ENCODE peak calls at places on chromosomes 5 and 9, in five cellular contexts. One of them, this sample, is unnamed.

GRCh38 chr5:96384353-96384752 is 48.7 kb downstream of the PCSK1 start:
- DNase-seq in neural progenitor cell: no peak
- DNase-seq in GM12878: no peak
- DNase-seq in RWPE1: peak; percentile 92
- DNase-seq in HFF-Myc: peak; percentile 21
- DNase-seq in this sample: no peak

GRCh38 chr5:33105521-33105941 is 335.2 kb upstream of the TARS1 start:
- DNase-seq in RWPE1: peak; percentile 13
- DNase-seq in neural progenitor cell: no peak
- DNase-seq in HFF-Myc: peak; percentile 59
- DNase-seq in GM12878: no peak
- DNase-seq in this sample: no peak

GRCh38 chr5:10227396-10227795 is 22.3 kb downstream of the ATPSCKMT start:
- DNase-seq in neural progenitor cell: no peak
- DNase-seq in RWPE1: no peak
- DNase-seq in HFF-Myc: no peak
- DNase-seq in GM12878: no peak
- DNase-seq in this sample: no peak

GRCh38 chr9:99601506-99601905 is 220.2 kb upstream of the NR4A3 start:
- DNase-seq in GM12878: no peak
- DNase-seq in HFF-Myc: no peak
- DNase-seq in neural progenitor cell: no peak
- DNase-seq in RWPE1: no peak
- DNase-seq in this sample: no peak

GRCh38 chr5:74123928-74124327 is 497.9 kb downstream of the ARHGEF28 start:
- DNase-seq in GM12878: no peak
- DNase-seq in RWPE1: no peak
- DNase-seq in neural progenitor cell: no peak
- DNase-seq in HFF-Myc: no peak
- DNase-seq in this sample: no peak

GRCh38 chr5:107894361-107894760 is 223.6 kb upstream of the EFNA5 start:
- DNase-seq in neural progenitor cell: no peak
- DNase-seq in GM12878: no peak
- DNase-seq in HFF-Myc: no peak
- DNase-seq in RWPE1: no peak
- DNase-seq in this sample: no peak

GRCh38 chr9:129835860-129836223 is 584 bp downstream of the USP20 start:
- DNase-seq in neural progenitor cell: peak; percentile 85
- DNase-seq in HFF-Myc: no peak
- DNase-seq in GM12878: no peak
- DNase-seq in RWPE1: peak; percentile 42
- DNase-seq in this sample: no peak

GRCh38 chr5:146561711-146562110 is 45.7 kb upstream of the GPR151 start:
- DNase-seq in RWPE1: no peak
- DNase-seq in HFF-Myc: no peak
- DNase-seq in neural progenitor cell: no peak
- DNase-seq in GM12878: no peak
- DNase-seq in this sample: no peak

GRCh38 chr5:159619826-159620225 is 289.5 kb upstream of the IL12B start:
- DNase-seq in GM12878: no peak
- DNase-seq in RWPE1: no peak
- DNase-seq in neural progenitor cell: no peak
- DNase-seq in HFF-Myc: no peak
- DNase-seq in this sample: no peak

GRCh38 chr5:176596689-176597416 is 13.1 kb downstream of the GPRIN1 start:
- DNase-seq in neural progenitor cell: peak; percentile 79
- DNase-seq in HFF-Myc: no peak
- DNase-seq in RWPE1: no peak
- DNase-seq in GM12878: no peak
- DNase-seq in this sample: peak; percentile 61

GRCh38 chr9:125254231-125254630 is 7.4 kb upstream of the GAPVD1 start:
- DNase-seq in neural progenitor cell: no peak
- DNase-seq in GM12878: no peak
- DNase-seq in RWPE1: no peak
- DNase-seq in HFF-Myc: no peak
- DNase-seq in this sample: no peak

GRCh38 chr5:148884339-148885020 is 58.1 kb downstream of the ADRB2 start:
- DNase-seq in HFF-Myc: no peak
- DNase-seq in neural progenitor cell: no peak
- DNase-seq in GM12878: no peak
- DNase-seq in RWPE1: no peak
- DNase-seq in this sample: no peak

GRCh38 chr9:76552751-76553150 is 93.8 kb downstream of the GCNT1 start:
- DNase-seq in HFF-Myc: no peak
- DNase-seq in neural progenitor cell: peak; percentile 11
- DNase-seq in GM12878: no peak
- DNase-seq in RWPE1: no peak
- DNase-seq in this sample: no peak

GRCh38 chr5:77008413-77008812 is 21.8 kb upstream of the AGGF1 start:
- DNase-seq in neural progenitor cell: no peak
- DNase-seq in GM12878: no peak
- DNase-seq in RWPE1: no peak
- DNase-seq in HFF-Myc: no peak
- DNase-seq in this sample: no peak
- TF ChIP-seq CTCF in neural progenitor cell: no peak
- TF ChIP-seq CTCF in GM12878: no peak
- TF ChIP-seq CTCF in RWPE1: no peak
- TF ChIP-seq CTCF in HFF-Myc: no peak
- TF ChIP-seq CTCF in this sample: no peak

DNA sequence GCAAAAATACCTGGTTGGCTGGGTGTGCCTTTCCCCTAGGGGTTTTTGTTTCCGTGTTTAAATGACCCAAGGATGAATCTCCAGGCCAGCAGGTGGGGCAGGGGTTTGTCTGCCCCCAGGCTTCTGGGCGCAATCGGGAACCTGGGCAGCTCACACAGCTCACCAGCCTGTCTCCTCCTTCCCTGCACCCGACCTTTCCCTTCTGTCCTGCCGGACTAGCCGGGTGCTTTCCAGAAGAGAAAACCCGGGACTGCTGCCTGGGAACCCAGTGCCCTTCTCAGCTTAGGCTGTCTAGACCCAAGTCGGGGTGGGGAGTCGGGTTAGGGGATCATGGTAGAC is 84.3 kb downstream of the DAB2IP start:
- DNase-seq in RWPE1: peak; percentile 69
- DNase-seq in HFF-Myc: no peak
- DNase-seq in neural progenitor cell: no peak
- DNase-seq in GM12878: no peak
- DNase-seq in this sample: no peak
- TF ChIP-seq CTCF in RWPE1: no peak
- TF ChIP-seq CTCF in HFF-Myc: no peak
- TF ChIP-seq CTCF in neural progenitor cell: no peak
- TF ChIP-seq CTCF in GM12878: no peak
- TF ChIP-seq CTCF in this sample: no peak

GRCh38 chr5:117394506-117395157 is 820.0 kb upstream of the SEMA6A start:
- DNase-seq in RWPE1: no peak
- DNase-seq in GM12878: no peak
- DNase-seq in neural progenitor cell: no peak
- DNase-seq in HFF-Myc: no peak
- DNase-seq in this sample: no peak

GRCh38 chr5:117393125-117393524 is 818.5 kb upstream of the SEMA6A start:
- DNase-seq in neural progenitor cell: no peak
- DNase-seq in HFF-Myc: no peak
- DNase-seq in RWPE1: no peak
- DNase-seq in GM12878: no peak
- DNase-seq in this sample: no peak
- TF ChIP-seq CTCF in neural progenitor cell: no peak
- TF ChIP-seq CTCF in HFF-Myc: no peak
- TF ChIP-seq CTCF in RWPE1: no peak
- TF ChIP-seq CTCF in GM12878: no peak
- TF ChIP-seq CTCF in this sample: no peak

GRCh38 chr9:111966324-111966723 is 69.7 kb downstream of the UGCG start:
- DNase-seq in HFF-Myc: no peak
- DNase-seq in RWPE1: no peak
- DNase-seq in GM12878: no peak
- DNase-seq in neural progenitor cell: no peak
- DNase-seq in this sample: no peak

GRCh38 chr9:111967621-111968020 is 71.0 kb downstream of the UGCG start:
- DNase-seq in GM12878: no peak
- DNase-seq in neural progenitor cell: no peak
- DNase-seq in HFF-Myc: no peak
- DNase-seq in RWPE1: no peak
- DNase-seq in this sample: no peak

GRCh38 chr9:111963995-111964394 is 67.4 kb downstream of the UGCG start:
- DNase-seq in GM12878: no peak
- DNase-seq in neural progenitor cell: no peak
- DNase-seq in HFF-Myc: no peak
- DNase-seq in RWPE1: no peak
- DNase-seq in this sample: no peak

GRCh38 chr9:111966851-111967250 is 70.2 kb downstream of the UGCG start:
- DNase-seq in HFF-Myc: no peak
- DNase-seq in GM12878: no peak
- DNase-seq in RWPE1: no peak
- DNase-seq in neural progenitor cell: no peak
- DNase-seq in this sample: no peak

GRCh38 chr9:111965566-111966019 is 69.0 kb downstream of the UGCG start:
- DNase-seq in RWPE1: peak; percentile 92
- DNase-seq in GM12878: peak; percentile 90
- DNase-seq in neural progenitor cell: no peak
- DNase-seq in HFF-Myc: no peak
- DNase-seq in this sample: no peak
- TF ChIP-seq CTCF in RWPE1: no peak
- TF ChIP-seq CTCF in GM12878: no peak
- TF ChIP-seq CTCF in neural progenitor cell: no peak
- TF ChIP-seq CTCF in HFF-Myc: no peak
- TF ChIP-seq CTCF in this sample: no peak

DNA sequence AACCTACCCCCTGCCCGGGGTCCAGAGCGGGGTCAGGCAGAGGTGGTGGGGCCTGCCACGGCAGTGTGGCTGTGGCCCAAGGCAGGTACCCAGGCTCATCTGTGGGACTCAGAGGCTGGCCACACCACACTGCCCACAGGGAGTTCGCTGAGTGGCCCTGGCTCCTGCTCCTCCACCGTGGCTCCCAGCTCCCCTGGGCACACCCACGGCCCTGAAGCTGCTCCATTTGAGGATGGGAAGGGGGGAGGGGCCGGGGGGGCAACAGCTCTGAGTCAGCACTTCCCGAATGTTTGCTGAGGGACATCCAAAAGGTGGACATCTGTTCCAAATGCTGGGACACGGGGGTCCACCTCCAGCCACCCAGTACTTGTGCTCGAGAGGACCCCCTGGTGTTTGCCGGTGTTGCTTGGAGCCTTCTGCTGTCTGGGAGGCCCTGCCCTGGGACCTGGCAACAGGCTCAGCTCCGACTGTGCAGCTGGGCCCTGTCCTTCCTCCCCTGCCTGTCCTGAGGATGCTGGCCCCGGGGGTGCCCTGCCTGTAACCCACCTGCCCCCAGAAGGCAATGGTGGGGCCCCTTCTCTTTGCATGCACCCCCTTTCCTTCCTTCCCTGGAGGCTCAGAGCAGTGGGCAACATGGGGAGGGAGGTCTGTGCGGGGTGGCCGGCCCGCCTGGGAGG is 2.5 kb upstream of the NRARP start:
- DNase-seq in HFF-Myc: no peak
- DNase-seq in GM12878: no peak
- DNase-seq in neural progenitor cell: peak; percentile 27
- DNase-seq in RWPE1: no peak
- DNase-seq in this sample: peak; percentile 58
- TF ChIP-seq CTCF in HFF-Myc: peak; percentile 8
- TF ChIP-seq CTCF in GM12878: peak; percentile 25
- TF ChIP-seq CTCF in neural progenitor cell: no peak
- TF ChIP-seq CTCF in RWPE1: peak; percentile 26
- TF ChIP-seq CTCF in this sample: no peak

GRCh38 chr9:95096807-95097206 is 220.7 kb downstream of the FANCC start:
- DNase-seq in HFF-Myc: no peak
- DNase-seq in GM12878: no peak
- DNase-seq in neural progenitor cell: no peak
- DNase-seq in RWPE1: no peak
- DNase-seq in this sample: no peak
- TF ChIP-seq CTCF in HFF-Myc: no peak
- TF ChIP-seq CTCF in GM12878: peak; percentile 0
- TF ChIP-seq CTCF in neural progenitor cell: no peak
- TF ChIP-seq CTCF in RWPE1: no peak
- TF ChIP-seq CTCF in this sample: no peak

DNA sequence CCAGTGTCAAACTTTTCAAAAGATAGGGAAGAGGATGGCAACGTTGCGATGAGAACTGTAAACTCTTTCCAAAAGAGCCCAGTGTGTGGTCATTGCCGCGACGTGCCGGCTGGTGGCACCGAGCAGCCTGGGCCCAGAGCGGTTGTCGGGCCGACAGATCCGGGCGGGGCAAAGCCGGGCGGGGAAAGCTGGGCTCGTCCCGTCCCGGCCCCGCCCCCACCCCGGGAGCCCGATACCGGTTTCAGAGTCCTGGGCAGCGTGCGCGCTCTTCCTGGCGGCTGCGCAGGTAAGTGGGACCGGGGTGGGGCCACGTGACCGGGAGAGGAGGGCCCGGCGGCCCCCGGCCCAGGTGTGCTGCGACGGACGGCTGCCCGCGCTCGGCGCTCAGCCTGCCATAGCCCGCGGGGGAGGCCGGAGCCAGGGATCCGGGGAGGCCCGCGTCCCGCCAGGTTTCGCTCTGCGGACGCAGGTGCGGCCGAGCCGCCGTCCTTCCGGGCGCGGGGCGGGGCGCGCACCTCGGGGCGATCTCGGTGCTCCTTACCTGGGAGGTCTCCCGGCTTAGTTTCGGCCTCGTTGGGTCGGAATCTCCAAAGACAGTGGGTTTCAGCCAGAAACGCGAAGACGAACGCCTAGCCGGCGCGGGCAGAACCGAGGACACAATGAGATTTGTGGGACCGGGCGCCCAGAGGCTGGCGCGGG is at the start of gene MARVELD2:
- DNase-seq in GM12878: no peak
- DNase-seq in HFF-Myc: no peak
- DNase-seq in RWPE1: peak; percentile 98
- DNase-seq in neural progenitor cell: peak; percentile 90
- DNase-seq in this sample: peak; percentile 78
- TF ChIP-seq CTCF in GM12878: peak; percentile 26
- TF ChIP-seq CTCF in HFF-Myc: no peak
- TF ChIP-seq CTCF in RWPE1: peak; percentile 71
- TF ChIP-seq CTCF in neural progenitor cell: peak; percentile 45
- TF ChIP-seq CTCF in this sample: no peak

GRCh38 chr5:79333852-79334557 is 98.1 kb downstream of the JMY start:
- DNase-seq in RWPE1: no peak
- DNase-seq in HFF-Myc: no peak
- DNase-seq in GM12878: no peak
- DNase-seq in neural progenitor cell: peak; percentile 7
- DNase-seq in this sample: no peak
- TF ChIP-seq CTCF in RWPE1: no peak
- TF ChIP-seq CTCF in HFF-Myc: peak; percentile 14
- TF ChIP-seq CTCF in GM12878: no peak
- TF ChIP-seq CTCF in neural progenitor cell: peak; percentile 18
- TF ChIP-seq CTCF in this sample: no peak

This sample was measured in endothelial cell.